ENCODE peak calls at places on chromosomes 11 and 22, in eight cellular contexts. One of them, this sample, is unnamed.

GRCh38 chr22:44025171-44026065 is 1.3 kb downstream of the PARVB start:
- DNase-seq in heart left ventricle: peak; percentile 71
- DNase-seq in activated B cell treated with CpG ODN at 0.5 μM for 24 hours: peak; percentile 76
- DNase-seq in left lung: peak; percentile 63
- DNase-seq in ovary: peak; percentile 33
- DNase-seq in tibial nerve: no peak
- DNase-seq in psoas muscle: peak; percentile 76
- DNase-seq in cardiac muscle cell: no peak
- DNase-seq in this sample: no peak

GRCh38 chr11:64253481-64253880 is 2.2 kb downstream of the PLCB3 start:
- DNase-seq in left lung: no peak
- DNase-seq in psoas muscle: peak; percentile 83
- DNase-seq in activated B cell treated with CpG ODN at 0.5 μM for 24 hours: no peak
- DNase-seq in heart left ventricle: no peak
- DNase-seq in ovary: no peak
- DNase-seq in tibial nerve: no peak
- DNase-seq in cardiac muscle cell: no peak
- DNase-seq in this sample: no peak

GRCh38 chr11:73393479-73394415 is 17.5 kb downstream of the RELT start:
- DNase-seq in ovary: peak; percentile 68
- DNase-seq in activated B cell treated with CpG ODN at 0.5 μM for 24 hours: peak; percentile 52
- DNase-seq in psoas muscle: peak; percentile 87
- DNase-seq in cardiac muscle cell: peak; percentile 89
- DNase-seq in left lung: no peak
- DNase-seq in tibial nerve: peak; percentile 59
- DNase-seq in heart left ventricle: peak; percentile 87
- DNase-seq in this sample: peak; percentile 86

GRCh38 chr11:24082860-24083259 is 414.0 kb upstream of the LUZP2 start:
- DNase-seq in ovary: no peak
- DNase-seq in cardiac muscle cell: no peak
- DNase-seq in tibial nerve: no peak
- DNase-seq in left lung: no peak
- DNase-seq in activated B cell treated with CpG ODN at 0.5 μM for 24 hours: no peak
- DNase-seq in heart left ventricle: no peak
- DNase-seq in psoas muscle: no peak
- DNase-seq in this sample: no peak

GRCh38 chr11:118276422-118276821 is 12.3 kb upstream of the MPZL2 start:
- DNase-seq in tibial nerve: no peak
- DNase-seq in psoas muscle: no peak
- DNase-seq in left lung: no peak
- DNase-seq in cardiac muscle cell: no peak
- DNase-seq in activated B cell treated with CpG ODN at 0.5 μM for 24 hours: no peak
- DNase-seq in heart left ventricle: no peak
- DNase-seq in ovary: no peak
- DNase-seq in this sample: no peak

GRCh38 chr11:112652786-112653390 is 308.3 kb upstream of the NCAM1 start:
- DNase-seq in cardiac muscle cell: peak; percentile 10
- DNase-seq in tibial nerve: no peak
- DNase-seq in ovary: no peak
- DNase-seq in left lung: no peak
- DNase-seq in psoas muscle: no peak
- DNase-seq in heart left ventricle: no peak
- DNase-seq in activated B cell treated with CpG ODN at 0.5 μM for 24 hours: no peak
- DNase-seq in this sample: no peak

GRCh38 chr11:131811380-131811779 is 441.0 kb downstream of the NTM start:
- DNase-seq in cardiac muscle cell: no peak
- DNase-seq in psoas muscle: no peak
- DNase-seq in heart left ventricle: no peak
- DNase-seq in ovary: no peak
- DNase-seq in tibial nerve: no peak
- DNase-seq in left lung: no peak
- DNase-seq in activated B cell treated with CpG ODN at 0.5 μM for 24 hours: no peak
- DNase-seq in this sample: no peak

GRCh38 chr11:128421577-128421976 is 165.8 kb downstream of the ETS1 start:
- DNase-seq in tibial nerve: no peak
- DNase-seq in cardiac muscle cell: peak; percentile 77
- DNase-seq in activated B cell treated with CpG ODN at 0.5 μM for 24 hours: no peak
- DNase-seq in heart left ventricle: no peak
- DNase-seq in psoas muscle: no peak
- DNase-seq in left lung: no peak
- DNase-seq in ovary: no peak
- DNase-seq in this sample: no peak

GRCh38 chr11:116420770-116421528 is 351.8 kb downstream of the BUD13 start:
- DNase-seq in heart left ventricle: no peak
- DNase-seq in ovary: no peak
- DNase-seq in activated B cell treated with CpG ODN at 0.5 μM for 24 hours: no peak
- DNase-seq in left lung: no peak
- DNase-seq in psoas muscle: no peak
- DNase-seq in cardiac muscle cell: peak; percentile 5
- DNase-seq in tibial nerve: no peak
- DNase-seq in this sample: no peak

GRCh38 chr11:108901359-108901758 is 236.5 kb downstream of the DDX10 start:
- DNase-seq in heart left ventricle: no peak
- DNase-seq in tibial nerve: no peak
- DNase-seq in cardiac muscle cell: no peak
- DNase-seq in left lung: no peak
- DNase-seq in activated B cell treated with CpG ODN at 0.5 μM for 24 hours: no peak
- DNase-seq in psoas muscle: no peak
- DNase-seq in ovary: no peak
- DNase-seq in this sample: no peak

GRCh38 chr22:20983081-20983745 is 1.1 kb downstream of the LZTR1 start:
- DNase-seq in tibial nerve: no peak
- DNase-seq in ovary: no peak
- DNase-seq in cardiac muscle cell: no peak
- DNase-seq in activated B cell treated with CpG ODN at 0.5 μM for 24 hours: no peak
- DNase-seq in left lung: no peak
- DNase-seq in heart left ventricle: no peak
- DNase-seq in psoas muscle: no peak
- DNase-seq in this sample: no peak

GRCh38 chr22:50314455-50315288 is 7.2 kb upstream of the PLXNB2 start:
- DNase-seq in activated B cell treated with CpG ODN at 0.5 μM for 24 hours: peak; percentile 76
- DNase-seq in psoas muscle: no peak
- DNase-seq in ovary: no peak
- DNase-seq in cardiac muscle cell: no peak
- DNase-seq in heart left ventricle: peak; percentile 86
- DNase-seq in left lung: peak; percentile 84
- DNase-seq in tibial nerve: no peak
- DNase-seq in this sample: peak; percentile 21

DNA sequence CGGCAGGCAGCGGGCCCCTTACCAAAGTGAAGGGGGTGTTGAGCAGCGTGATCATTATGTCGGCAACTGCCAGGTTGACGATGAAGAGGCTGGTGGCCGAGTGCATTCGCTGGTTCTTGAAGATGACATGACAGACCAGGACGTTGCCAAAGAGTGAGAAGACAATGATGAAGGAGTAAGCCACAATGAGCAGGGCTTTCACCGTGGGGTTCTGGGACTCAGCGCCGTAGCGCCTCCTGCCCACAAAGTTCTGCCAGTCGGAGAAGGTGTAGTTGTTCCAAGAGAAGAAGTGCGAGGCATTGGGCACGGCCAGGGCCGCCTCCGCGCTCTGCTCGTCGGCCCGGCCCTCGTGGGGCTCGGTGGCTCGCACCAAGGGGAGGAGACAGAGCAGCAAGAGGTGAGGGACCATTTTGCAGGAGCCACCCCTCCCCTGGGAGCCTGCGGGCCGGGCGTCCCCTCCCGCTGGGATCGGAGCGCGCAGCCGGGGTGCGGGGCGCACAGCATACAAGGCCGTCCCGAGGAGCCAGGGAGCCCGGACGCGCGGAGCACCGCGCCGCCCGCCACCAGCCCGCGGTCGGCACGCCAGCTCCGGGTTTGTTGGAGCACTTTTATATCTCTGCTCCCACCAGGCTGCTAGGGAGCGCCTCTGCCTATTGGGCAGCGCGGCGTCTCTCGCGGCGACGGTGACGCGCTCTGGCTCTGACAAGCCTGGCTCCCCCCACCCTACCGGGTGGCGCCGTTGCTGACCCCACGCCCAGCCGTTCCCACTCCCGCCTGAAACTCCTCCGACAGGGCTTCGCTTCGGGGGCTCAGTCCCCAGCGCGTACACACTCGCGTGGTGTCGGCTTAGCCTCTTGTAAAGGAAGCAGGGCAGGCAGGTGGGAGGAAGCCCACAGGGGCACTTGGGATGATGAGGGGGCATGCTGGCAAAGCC is at the start of gene GPR83:
- DNase-seq in tibial nerve: no peak
- DNase-seq in left lung: no peak
- DNase-seq in psoas muscle: peak; percentile 41
- DNase-seq in cardiac muscle cell: peak; percentile 20
- DNase-seq in heart left ventricle: no peak
- DNase-seq in ovary: no peak
- DNase-seq in activated B cell treated with CpG ODN at 0.5 μM for 24 hours: no peak
- DNase-seq in this sample: peak; percentile 54
- TF ChIP-seq CTCF in tibial nerve: no peak
- TF ChIP-seq CTCF in left lung: no peak
- TF ChIP-seq CTCF in psoas muscle: no peak
- TF ChIP-seq CTCF in cardiac muscle cell: peak; percentile 4
- TF ChIP-seq CTCF in heart left ventricle: no peak
- TF ChIP-seq CTCF in ovary: no peak
- TF ChIP-seq CTCF in activated B cell treated with CpG ODN at 0.5 μM for 24 hours: no peak
- TF ChIP-seq CTCF in this sample: no peak

GRCh38 chr11:107591098-107591445 is at the start of gene ELMOD1:
- DNase-seq in tibial nerve: no peak
- DNase-seq in ovary: peak; percentile 25
- DNase-seq in left lung: peak; percentile 49
- DNase-seq in activated B cell treated with CpG ODN at 0.5 μM for 24 hours: peak; percentile 25
- DNase-seq in cardiac muscle cell: peak; percentile 50
- DNase-seq in psoas muscle: peak; percentile 84
- DNase-seq in heart left ventricle: peak; percentile 70
- DNase-seq in this sample: peak; percentile 83
- TF ChIP-seq CTCF in tibial nerve: no peak
- TF ChIP-seq CTCF in ovary: no peak
- TF ChIP-seq CTCF in left lung: no peak
- TF ChIP-seq CTCF in activated B cell treated with CpG ODN at 0.5 μM for 24 hours: no peak
- TF ChIP-seq CTCF in cardiac muscle cell: no peak
- TF ChIP-seq CTCF in psoas muscle: peak; percentile 28
- TF ChIP-seq CTCF in heart left ventricle: no peak
- TF ChIP-seq CTCF in this sample: no peak

DNA sequence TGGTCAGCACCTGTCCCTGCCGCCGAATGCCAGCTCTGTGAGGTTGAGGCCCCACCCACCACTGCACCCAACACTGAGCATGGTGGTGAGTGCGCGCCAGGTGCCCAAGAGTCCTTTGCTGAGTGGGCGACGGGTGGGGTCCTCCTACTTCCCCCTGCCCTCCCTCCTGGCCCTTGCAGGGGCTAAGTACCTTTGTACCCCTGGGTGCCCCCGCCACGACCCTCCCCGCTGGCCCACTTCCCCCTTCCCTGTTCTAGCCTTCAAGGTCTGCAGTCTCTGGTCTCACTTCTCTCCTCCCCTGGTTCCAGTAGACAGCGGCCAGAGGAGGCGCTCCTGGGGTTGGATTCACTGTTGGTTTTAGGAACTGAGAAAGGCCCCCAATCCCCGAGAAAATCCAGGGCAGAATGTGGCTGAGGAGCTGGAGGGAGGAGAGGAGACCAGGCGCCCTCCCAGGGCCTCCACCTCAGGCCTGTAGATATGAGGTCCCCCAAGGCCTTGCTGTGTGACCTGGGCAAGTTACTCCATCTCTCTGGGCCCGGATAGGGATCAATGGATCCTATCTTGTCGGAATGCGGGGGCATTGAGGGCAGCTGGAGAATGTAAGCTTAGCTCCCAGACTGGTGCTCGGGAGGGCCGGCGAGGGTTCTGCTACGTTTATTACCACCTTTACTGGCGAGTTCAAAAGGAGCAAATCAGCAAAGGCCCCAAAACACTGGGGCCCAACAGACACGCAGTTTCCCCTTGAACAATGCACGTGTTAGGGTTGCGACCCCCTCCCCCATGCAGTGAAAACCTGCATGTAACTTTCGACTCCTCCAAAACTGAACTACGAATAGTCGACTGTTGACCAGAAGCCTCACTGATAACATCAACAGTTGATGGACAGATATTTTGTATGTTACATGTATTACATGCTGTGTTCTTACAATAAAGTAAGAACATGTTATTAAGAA is 31.9 kb upstream of the SMIM38 start:
- DNase-seq in tibial nerve: no peak
- DNase-seq in left lung: no peak
- DNase-seq in ovary: no peak
- DNase-seq in heart left ventricle: no peak
- DNase-seq in activated B cell treated with CpG ODN at 0.5 μM for 24 hours: no peak
- DNase-seq in cardiac muscle cell: no peak
- DNase-seq in psoas muscle: no peak
- DNase-seq in this sample: no peak
- TF ChIP-seq CTCF in tibial nerve: no peak
- TF ChIP-seq CTCF in left lung: no peak
- TF ChIP-seq CTCF in ovary: no peak
- TF ChIP-seq CTCF in heart left ventricle: no peak
- TF ChIP-seq CTCF in activated B cell treated with CpG ODN at 0.5 μM for 24 hours: no peak
- TF ChIP-seq CTCF in cardiac muscle cell: no peak
- TF ChIP-seq CTCF in psoas muscle: no peak
- TF ChIP-seq CTCF in this sample: no peak

GRCh38 chr11:43880640-43881159 is at the start of gene ALKBH3:
- DNase-seq in tibial nerve: peak; percentile 86
- DNase-seq in heart left ventricle: peak; percentile 95
- DNase-seq in psoas muscle: peak; percentile 96
- DNase-seq in activated B cell treated with CpG ODN at 0.5 μM for 24 hours: peak; percentile 83
- DNase-seq in left lung: peak; percentile 91
- DNase-seq in ovary: peak; percentile 92
- DNase-seq in cardiac muscle cell: peak; percentile 97
- DNase-seq in this sample: peak; percentile 93
- TF ChIP-seq CTCF in tibial nerve: no peak
- TF ChIP-seq CTCF in heart left ventricle: no peak
- TF ChIP-seq CTCF in psoas muscle: peak; percentile 6
- TF ChIP-seq CTCF in activated B cell treated with CpG ODN at 0.5 μM for 24 hours: no peak
- TF ChIP-seq CTCF in left lung: no peak
- TF ChIP-seq CTCF in ovary: no peak
- TF ChIP-seq CTCF in cardiac muscle cell: no peak
- TF ChIP-seq CTCF in this sample: no peak